ENCODE peak calls at places on chromosome 7, in nine cellular contexts. One of them, this sample, is unnamed.

GRCh38 chr7:130908345-130909160 is 174.5 kb upstream of the KLF14 start:
- DNase-seq in RWPE1: no peak
- DNase-seq in epithelial cell of prostate: no peak
- DNase-seq in spleen: no peak
- DNase-seq in mesenchymal stem cell: no peak
- DNase-seq in astrocyte of the spinal cord: no peak
- DNase-seq in glutamatergic neuron: no peak
- DNase-seq in AG04450: no peak
- DNase-seq in fibroblast of lung: no peak
- DNase-seq in this sample: no peak

GRCh38 chr7:149071641-149072437 is 18.7 kb downstream of the ZNF786 start:
- DNase-seq in RWPE1: no peak
- DNase-seq in epithelial cell of prostate: no peak
- DNase-seq in spleen: peak
- DNase-seq in mesenchymal stem cell: peak
- DNase-seq in astrocyte of the spinal cord: no peak
- DNase-seq in glutamatergic neuron: peak
- DNase-seq in AG04450: no peak
- DNase-seq in fibroblast of lung: no peak
- DNase-seq in this sample: no peak

GRCh38 chr7:120857558-120858298 is at the start of gene TSPAN12:
- DNase-seq in RWPE1: peak
- DNase-seq in epithelial cell of prostate: no peak
- DNase-seq in spleen: peak
- DNase-seq in mesenchymal stem cell: peak
- DNase-seq in astrocyte of the spinal cord: peak
- DNase-seq in glutamatergic neuron: peak
- DNase-seq in AG04450: no peak
- DNase-seq in fibroblast of lung: peak
- DNase-seq in this sample: no peak

GRCh38 chr7:83984076-83984475 is 210.5 kb downstream of the SEMA3A start:
- DNase-seq in RWPE1: no peak
- DNase-seq in epithelial cell of prostate: no peak
- DNase-seq in spleen: no peak
- DNase-seq in mesenchymal stem cell: no peak
- DNase-seq in astrocyte of the spinal cord: no peak
- DNase-seq in glutamatergic neuron: no peak
- DNase-seq in AG04450: no peak
- DNase-seq in fibroblast of lung: peak
- DNase-seq in this sample: no peak

GRCh38 chr7:47180268-47180826 is 401.6 kb downstream of the TNS3 start:
- DNase-seq in RWPE1: peak
- DNase-seq in epithelial cell of prostate: no peak
- DNase-seq in spleen: no peak
- DNase-seq in mesenchymal stem cell: peak
- DNase-seq in astrocyte of the spinal cord: peak
- DNase-seq in glutamatergic neuron: peak
- DNase-seq in AG04450: peak
- DNase-seq in fibroblast of lung: peak
- DNase-seq in this sample: no peak

GRCh38 chr7:158001621-158002320 is 585.9 kb downstream of the PTPRN2 start:
- DNase-seq in RWPE1: peak
- DNase-seq in epithelial cell of prostate: no peak
- DNase-seq in spleen: peak
- DNase-seq in mesenchymal stem cell: no peak
- DNase-seq in astrocyte of the spinal cord: no peak
- DNase-seq in glutamatergic neuron: no peak
- DNase-seq in AG04450: no peak
- DNase-seq in fibroblast of lung: no peak
- DNase-seq in this sample: no peak

GRCh38 chr7:118826237-118826636 is 601.7 kb downstream of the ANKRD7 start:
- DNase-seq in RWPE1: no peak
- DNase-seq in epithelial cell of prostate: no peak
- DNase-seq in spleen: no peak
- DNase-seq in mesenchymal stem cell: no peak
- DNase-seq in astrocyte of the spinal cord: no peak
- DNase-seq in glutamatergic neuron: no peak
- DNase-seq in AG04450: no peak
- DNase-seq in fibroblast of lung: no peak
- DNase-seq in this sample: no peak

GRCh38 chr7:118169146-118169545 is 14.8 kb upstream of the LSM8 start:
- DNase-seq in RWPE1: no peak
- DNase-seq in epithelial cell of prostate: no peak
- DNase-seq in spleen: no peak
- DNase-seq in mesenchymal stem cell: peak
- DNase-seq in astrocyte of the spinal cord: no peak
- DNase-seq in glutamatergic neuron: no peak
- DNase-seq in AG04450: no peak
- DNase-seq in fibroblast of lung: peak
- DNase-seq in this sample: no peak

GRCh38 chr7:81482600-81483186 is 287.2 kb downstream of the HGF start:
- DNase-seq in RWPE1: peak
- DNase-seq in epithelial cell of prostate: no peak
- DNase-seq in spleen: no peak
- DNase-seq in mesenchymal stem cell: peak
- DNase-seq in astrocyte of the spinal cord: peak
- DNase-seq in glutamatergic neuron: no peak
- DNase-seq in AG04450: no peak
- DNase-seq in fibroblast of lung: peak
- DNase-seq in this sample: no peak

GRCh38 chr7:128728608-128729007 is 10.6 kb upstream of the CALU start:
- DNase-seq in RWPE1: no peak
- DNase-seq in epithelial cell of prostate: peak
- DNase-seq in spleen: no peak
- DNase-seq in mesenchymal stem cell: peak
- DNase-seq in astrocyte of the spinal cord: peak
- DNase-seq in glutamatergic neuron: no peak
- DNase-seq in AG04450: peak
- DNase-seq in fibroblast of lung: peak
- DNase-seq in this sample: no peak

GRCh38 chr7:36264123-36264916 is 111.3 kb downstream of the EEPD1 start:
- DNase-seq in RWPE1: no peak
- DNase-seq in epithelial cell of prostate: no peak
- DNase-seq in spleen: no peak
- DNase-seq in mesenchymal stem cell: no peak
- DNase-seq in astrocyte of the spinal cord: no peak
- DNase-seq in glutamatergic neuron: no peak
- DNase-seq in AG04450: no peak
- DNase-seq in fibroblast of lung: no peak
- DNase-seq in this sample: no peak

GRCh38 chr7:82167568-82168314 is 275.8 kb downstream of the CACNA2D1 start:
- DNase-seq in RWPE1: no peak
- DNase-seq in epithelial cell of prostate: no peak
- DNase-seq in spleen: no peak
- DNase-seq in mesenchymal stem cell: no peak
- DNase-seq in astrocyte of the spinal cord: no peak
- DNase-seq in glutamatergic neuron: no peak
- DNase-seq in AG04450: no peak
- DNase-seq in fibroblast of lung: no peak
- DNase-seq in this sample: no peak

GRCh38 chr7:5420841-5421625 is 2.6 kb downstream of the TNRC18 start:
- DNase-seq in RWPE1: no peak
- DNase-seq in epithelial cell of prostate: no peak
- DNase-seq in spleen: peak
- DNase-seq in mesenchymal stem cell: peak
- DNase-seq in astrocyte of the spinal cord: no peak
- DNase-seq in glutamatergic neuron: peak
- DNase-seq in AG04450: no peak
- DNase-seq in fibroblast of lung: peak
- DNase-seq in this sample: no peak

GRCh38 chr7:55140981-55141278 is 122.1 kb downstream of the EGFR start:
- DNase-seq in RWPE1: no peak
- DNase-seq in epithelial cell of prostate: no peak
- DNase-seq in spleen: no peak
- DNase-seq in mesenchymal stem cell: no peak
- DNase-seq in astrocyte of the spinal cord: no peak
- DNase-seq in glutamatergic neuron: no peak
- DNase-seq in AG04450: no peak
- DNase-seq in fibroblast of lung: no peak
- DNase-seq in this sample: no peak

GRCh38 chr7:2807846-2808772 is 36.0 kb downstream of the GNA12 start:
- DNase-seq in RWPE1: no peak
- DNase-seq in epithelial cell of prostate: no peak
- DNase-seq in spleen: no peak
- DNase-seq in mesenchymal stem cell: peak
- DNase-seq in astrocyte of the spinal cord: peak
- DNase-seq in glutamatergic neuron: no peak
- DNase-seq in AG04450: no peak
- DNase-seq in fibroblast of lung: no peak
- DNase-seq in this sample: no peak

GRCh38 chr7:123096976-123097375 is 101.5 kb upstream of the TAS2R16 start:
- DNase-seq in RWPE1: no peak
- DNase-seq in epithelial cell of prostate: no peak
- DNase-seq in spleen: no peak
- DNase-seq in mesenchymal stem cell: no peak
- DNase-seq in astrocyte of the spinal cord: no peak
- DNase-seq in glutamatergic neuron: no peak
- DNase-seq in AG04450: no peak
- DNase-seq in fibroblast of lung: no peak
- DNase-seq in this sample: no peak

GRCh38 chr7:157554393-157555238 is 217.8 kb downstream of the DNAJB6 start:
- DNase-seq in RWPE1: no peak
- DNase-seq in epithelial cell of prostate: no peak
- DNase-seq in spleen: peak
- DNase-seq in mesenchymal stem cell: no peak
- DNase-seq in astrocyte of the spinal cord: no peak
- DNase-seq in glutamatergic neuron: no peak
- DNase-seq in AG04450: no peak
- DNase-seq in fibroblast of lung: no peak
- DNase-seq in this sample: no peak

GRCh38 chr7:30984359-30985107 is 20.8 kb downstream of the GHRHR start:
- DNase-seq in RWPE1: peak
- DNase-seq in epithelial cell of prostate: peak
- DNase-seq in spleen: no peak
- DNase-seq in mesenchymal stem cell: peak
- DNase-seq in astrocyte of the spinal cord: peak
- DNase-seq in glutamatergic neuron: no peak
- DNase-seq in AG04450: no peak
- DNase-seq in fibroblast of lung: peak
- DNase-seq in this sample: no peak

GRCh38 chr7:140263277-140263676 is 86.5 kb upstream of the KDM7A start:
- DNase-seq in RWPE1: no peak
- DNase-seq in epithelial cell of prostate: no peak
- DNase-seq in spleen: no peak
- DNase-seq in mesenchymal stem cell: no peak
- DNase-seq in astrocyte of the spinal cord: no peak
- DNase-seq in glutamatergic neuron: no peak
- DNase-seq in AG04450: no peak
- DNase-seq in fibroblast of lung: no peak
- DNase-seq in this sample: no peak

GRCh38 chr7:7719235-7719634 is 828 bp upstream of the RPA3 start:
- DNase-seq in RWPE1: peak
- DNase-seq in epithelial cell of prostate: peak
- DNase-seq in spleen: no peak
- DNase-seq in mesenchymal stem cell: peak
- DNase-seq in astrocyte of the spinal cord: peak
- DNase-seq in glutamatergic neuron: no peak
- DNase-seq in AG04450: peak
- DNase-seq in fibroblast of lung: peak
- DNase-seq in this sample: peak

GRCh38 chr7:30971840-30972563 is 8.2 kb downstream of the GHRHR start:
- DNase-seq in RWPE1: no peak
- DNase-seq in epithelial cell of prostate: no peak
- DNase-seq in spleen: no peak
- DNase-seq in mesenchymal stem cell: no peak
- DNase-seq in astrocyte of the spinal cord: no peak
- DNase-seq in glutamatergic neuron: no peak
- DNase-seq in AG04450: no peak
- DNase-seq in fibroblast of lung: no peak
- DNase-seq in this sample: no peak

GRCh38 chr7:68362745-68363518 is 1235.3 kb upstream of the AUTS2 start:
- DNase-seq in RWPE1: no peak
- DNase-seq in epithelial cell of prostate: no peak
- DNase-seq in spleen: no peak
- DNase-seq in mesenchymal stem cell: no peak
- DNase-seq in astrocyte of the spinal cord: no peak
- DNase-seq in glutamatergic neuron: no peak
- DNase-seq in AG04450: no peak
- DNase-seq in fibroblast of lung: no peak
- DNase-seq in this sample: no peak

GRCh38 chr7:25557930-25558329 is 329.6 kb upstream of the NPVF start:
- DNase-seq in RWPE1: no peak
- DNase-seq in epithelial cell of prostate: no peak
- DNase-seq in spleen: no peak
- DNase-seq in mesenchymal stem cell: no peak
- DNase-seq in astrocyte of the spinal cord: no peak
- DNase-seq in glutamatergic neuron: no peak
- DNase-seq in AG04450: no peak
- DNase-seq in fibroblast of lung: no peak
- DNase-seq in this sample: no peak

This sample was measured in BJ.